ENCODE peak calls at places on chromosome 4, in seven cellular contexts. One of them, this sample, is unnamed.

GRCh38 chr4:37998225-37998624 is 38.0 kb downstream of the PTTG2 start:
- DNase-seq in AG09309: no peak
- DNase-seq in DND-41: no peak
- DNase-seq in sigmoid colon: no peak
- DNase-seq in Peyer's patch: no peak
- DNase-seq in CD8-positive, alpha-beta T cell: no peak
- DNase-seq in AG04449: no peak
- DNase-seq in this sample: no peak

GRCh38 chr4:82790060-82790660 is 8.4 kb downstream of the SCD5 start:
- DNase-seq in AG09309: no peak
- DNase-seq in DND-41: no peak
- DNase-seq in sigmoid colon: no peak
- DNase-seq in Peyer's patch: no peak
- DNase-seq in CD8-positive, alpha-beta T cell: no peak
- DNase-seq in AG04449: no peak
- DNase-seq in this sample: no peak

GRCh38 chr4:5922556-5922955 is 29.7 kb upstream of the CRMP1 start:
- DNase-seq in AG09309: no peak
- DNase-seq in DND-41: no peak
- DNase-seq in sigmoid colon: no peak
- DNase-seq in Peyer's patch: no peak
- DNase-seq in CD8-positive, alpha-beta T cell: no peak
- DNase-seq in AG04449: no peak
- DNase-seq in this sample: no peak

GRCh38 chr4:112147697-112148096 is 2.4 kb downstream of the FAM241A start:
- DNase-seq in AG09309: no peak
- DNase-seq in DND-41: no peak
- DNase-seq in sigmoid colon: no peak
- DNase-seq in Peyer's patch: no peak
- DNase-seq in CD8-positive, alpha-beta T cell: no peak
- DNase-seq in AG04449: no peak
- DNase-seq in this sample: no peak

GRCh38 chr4:52846502-52846901 is 15.6 kb upstream of the RASL11B start:
- DNase-seq in AG09309: no peak
- DNase-seq in DND-41: no peak
- DNase-seq in sigmoid colon: no peak
- DNase-seq in Peyer's patch: no peak
- DNase-seq in CD8-positive, alpha-beta T cell: no peak
- DNase-seq in AG04449: no peak
- DNase-seq in this sample: no peak

GRCh38 chr4:168383510-168383909 is 65.0 kb upstream of the DDX60 start:
- DNase-seq in AG09309: no peak
- DNase-seq in DND-41: no peak
- DNase-seq in sigmoid colon: no peak
- DNase-seq in Peyer's patch: no peak
- DNase-seq in CD8-positive, alpha-beta T cell: no peak
- DNase-seq in AG04449: no peak
- DNase-seq in this sample: no peak

GRCh38 chr4:874071-874470 is 48.1 kb upstream of the CPLX1 start:
- DNase-seq in AG09309: no peak
- DNase-seq in DND-41: no peak
- DNase-seq in sigmoid colon: no peak
- DNase-seq in Peyer's patch: no peak
- DNase-seq in CD8-positive, alpha-beta T cell: no peak
- DNase-seq in AG04449: peak
- DNase-seq in this sample: no peak

GRCh38 chr4:111323496-111323895 is 700.6 kb upstream of the PITX2 start:
- DNase-seq in AG09309: peak
- DNase-seq in DND-41: no peak
- DNase-seq in sigmoid colon: no peak
- DNase-seq in Peyer's patch: no peak
- DNase-seq in CD8-positive, alpha-beta T cell: no peak
- DNase-seq in AG04449: peak
- DNase-seq in this sample: peak

GRCh38 chr4:149371021-149371420 is 444.6 kb downstream of the IQCM start:
- DNase-seq in AG09309: peak
- DNase-seq in DND-41: no peak
- DNase-seq in sigmoid colon: no peak
- DNase-seq in Peyer's patch: no peak
- DNase-seq in CD8-positive, alpha-beta T cell: no peak
- DNase-seq in AG04449: peak
- DNase-seq in this sample: peak

GRCh38 chr4:52750819-52751348 is 341 bp downstream of the ERVMER34-1 start:
- DNase-seq in AG09309: no peak
- DNase-seq in DND-41: no peak
- DNase-seq in sigmoid colon: no peak
- DNase-seq in Peyer's patch: no peak
- DNase-seq in CD8-positive, alpha-beta T cell: no peak
- DNase-seq in AG04449: no peak
- DNase-seq in this sample: no peak

GRCh38 chr4:176193126-176193525 is 2.3 kb downstream of the SPATA4 start:
- DNase-seq in AG09309: no peak
- DNase-seq in DND-41: no peak
- DNase-seq in sigmoid colon: no peak
- DNase-seq in Peyer's patch: no peak
- DNase-seq in CD8-positive, alpha-beta T cell: no peak
- DNase-seq in AG04449: no peak
- DNase-seq in this sample: no peak

GRCh38 chr4:70518716-70519115 is 347 bp downstream of the AMTN start:
- DNase-seq in AG09309: no peak
- DNase-seq in DND-41: no peak
- DNase-seq in sigmoid colon: no peak
- DNase-seq in Peyer's patch: no peak
- DNase-seq in CD8-positive, alpha-beta T cell: no peak
- DNase-seq in AG04449: no peak
- DNase-seq in this sample: no peak

GRCh38 chr4:157045507-157046127 is 30.3 kb upstream of the GLRB start:
- DNase-seq in AG09309: peak
- DNase-seq in DND-41: no peak
- DNase-seq in sigmoid colon: peak
- DNase-seq in Peyer's patch: no peak
- DNase-seq in CD8-positive, alpha-beta T cell: no peak
- DNase-seq in AG04449: peak
- DNase-seq in this sample: peak

GRCh38 chr4:11259837-11260236 is 168.9 kb downstream of the HS3ST1 start:
- DNase-seq in AG09309: no peak
- DNase-seq in DND-41: no peak
- DNase-seq in sigmoid colon: no peak
- DNase-seq in Peyer's patch: no peak
- DNase-seq in CD8-positive, alpha-beta T cell: no peak
- DNase-seq in AG04449: no peak
- DNase-seq in this sample: no peak

GRCh38 chr4:143282170-143282760 is 54.4 kb upstream of the GAB1 start:
- DNase-seq in AG09309: no peak
- DNase-seq in DND-41: no peak
- DNase-seq in sigmoid colon: no peak
- DNase-seq in Peyer's patch: no peak
- DNase-seq in CD8-positive, alpha-beta T cell: no peak
- DNase-seq in AG04449: no peak
- DNase-seq in this sample: no peak

GRCh38 chr4:22413416-22413815 is 102.5 kb downstream of the ADGRA3 start:
- DNase-seq in AG09309: no peak
- DNase-seq in DND-41: no peak
- DNase-seq in sigmoid colon: no peak
- DNase-seq in Peyer's patch: no peak
- DNase-seq in CD8-positive, alpha-beta T cell: no peak
- DNase-seq in AG04449: no peak
- DNase-seq in this sample: no peak

GRCh38 chr4:22407361-22407760 is 108.5 kb downstream of the ADGRA3 start:
- DNase-seq in AG09309: no peak
- DNase-seq in DND-41: no peak
- DNase-seq in sigmoid colon: no peak
- DNase-seq in Peyer's patch: no peak
- DNase-seq in CD8-positive, alpha-beta T cell: no peak
- DNase-seq in AG04449: no peak
- DNase-seq in this sample: no peak

GRCh38 chr4:22412013-22412412 is 103.9 kb downstream of the ADGRA3 start:
- DNase-seq in AG09309: no peak
- DNase-seq in DND-41: no peak
- DNase-seq in sigmoid colon: no peak
- DNase-seq in Peyer's patch: no peak
- DNase-seq in CD8-positive, alpha-beta T cell: no peak
- DNase-seq in AG04449: no peak
- DNase-seq in this sample: no peak

GRCh38 chr4:22408474-22408873 is 107.4 kb downstream of the ADGRA3 start:
- DNase-seq in AG09309: no peak
- DNase-seq in DND-41: no peak
- DNase-seq in sigmoid colon: no peak
- DNase-seq in Peyer's patch: no peak
- DNase-seq in CD8-positive, alpha-beta T cell: no peak
- DNase-seq in AG04449: no peak
- DNase-seq in this sample: no peak

DNA sequence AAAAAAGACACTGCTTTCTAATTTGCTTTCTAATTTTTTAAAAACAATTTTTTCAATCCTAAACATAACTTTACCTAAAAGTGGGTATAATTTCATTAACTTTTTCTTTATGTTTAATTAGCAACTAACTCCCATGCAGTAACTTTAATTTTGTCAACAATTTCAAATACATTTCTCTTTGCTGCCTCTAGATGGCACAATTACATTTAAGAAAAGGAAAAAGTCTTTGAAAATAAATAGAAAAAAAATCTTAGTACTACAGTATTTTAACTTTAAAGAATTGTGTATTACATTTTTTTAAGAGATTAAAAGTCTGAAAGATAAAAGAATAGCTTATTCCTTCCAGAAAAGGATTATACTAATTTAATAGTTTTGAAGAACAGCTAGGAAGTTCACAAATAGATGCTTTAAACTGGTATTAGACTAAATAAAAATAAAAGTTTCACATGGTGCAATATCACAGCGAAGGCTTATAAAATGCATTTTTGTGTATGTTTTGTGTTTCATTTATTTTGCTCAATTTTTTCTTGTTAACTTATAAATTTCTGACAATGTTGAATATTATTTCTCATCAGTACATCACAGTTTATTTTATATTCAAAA is 105.1 kb downstream of the ADGRA3 start:
- DNase-seq in AG09309: no peak
- DNase-seq in DND-41: no peak
- DNase-seq in sigmoid colon: no peak
- DNase-seq in Peyer's patch: no peak
- DNase-seq in CD8-positive, alpha-beta T cell: no peak
- DNase-seq in AG04449: no peak
- DNase-seq in this sample: no peak
- TF ChIP-seq CTCF in AG09309: peak
- TF ChIP-seq CTCF in DND-41: peak
- TF ChIP-seq CTCF in sigmoid colon: peak
- TF ChIP-seq CTCF in Peyer's patch: peak
- TF ChIP-seq CTCF in CD8-positive, alpha-beta T cell: peak
- TF ChIP-seq CTCF in AG04449: peak
- TF ChIP-seq CTCF in this sample: no peak

GRCh38 chr4:93409035-93409434 is 419.5 kb upstream of the ATOH1 start:
- DNase-seq in AG09309: no peak
- DNase-seq in DND-41: no peak
- DNase-seq in sigmoid colon: no peak
- DNase-seq in Peyer's patch: no peak
- DNase-seq in CD8-positive, alpha-beta T cell: no peak
- DNase-seq in AG04449: no peak
- DNase-seq in this sample: no peak

DNA sequence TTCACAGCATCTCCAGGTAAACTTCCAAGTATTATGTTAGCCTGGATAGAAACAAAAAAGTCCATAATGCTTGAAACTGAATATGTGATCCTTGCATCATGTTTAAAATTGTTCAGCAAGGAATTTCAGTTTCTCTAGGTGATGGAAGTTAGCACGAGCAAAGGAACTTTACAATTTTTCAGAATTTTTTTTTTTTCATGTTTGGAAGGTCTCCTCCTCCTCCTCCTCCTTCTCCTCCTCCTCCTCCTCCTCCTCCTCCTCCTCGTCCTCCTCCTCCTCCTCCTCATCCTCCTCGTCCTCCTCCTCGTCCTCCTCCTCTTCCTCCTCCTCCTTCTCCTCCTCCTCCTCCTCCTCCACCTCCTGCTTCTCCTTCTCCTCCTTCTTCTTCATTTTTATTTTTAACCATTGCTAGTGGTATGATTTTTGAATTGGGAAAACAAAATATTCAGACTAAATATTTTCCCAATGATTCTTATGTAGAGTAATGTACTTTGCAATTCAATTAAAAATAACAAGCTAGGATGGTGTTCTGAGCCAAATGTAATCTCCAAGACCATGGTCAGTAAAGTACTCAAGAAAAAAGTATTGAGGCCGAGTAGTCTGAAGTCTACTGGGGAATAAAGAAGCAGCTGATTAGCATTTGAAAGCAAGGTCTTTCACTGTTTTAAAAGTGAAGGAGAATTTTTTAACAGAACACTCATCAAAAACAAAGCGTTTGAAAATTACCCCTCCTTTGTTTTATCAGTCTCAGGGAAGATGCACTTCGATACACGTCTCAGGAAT is 420.9 kb upstream of the ATOH1 start:
- DNase-seq in AG09309: no peak
- DNase-seq in DND-41: no peak
- DNase-seq in sigmoid colon: no peak
- DNase-seq in Peyer's patch: no peak
- DNase-seq in CD8-positive, alpha-beta T cell: no peak
- DNase-seq in AG04449: no peak
- DNase-seq in this sample: no peak
- H3K4me3 ChIP-seq in AG09309: no peak
- H3K4me3 ChIP-seq in DND-41: no peak
- H3K4me3 ChIP-seq in sigmoid colon: no peak
- H3K4me3 ChIP-seq in Peyer's patch: no peak
- H3K4me3 ChIP-seq in CD8-positive, alpha-beta T cell: no peak
- H3K4me3 ChIP-seq in AG04449: no peak
- H3K4me3 ChIP-seq in this sample: no peak

GRCh38 chr4:3320361-3321023 is 27.7 kb downstream of the RGS12 start:
- DNase-seq in AG09309: no peak
- DNase-seq in DND-41: no peak
- DNase-seq in sigmoid colon: peak
- DNase-seq in Peyer's patch: no peak
- DNase-seq in CD8-positive, alpha-beta T cell: no peak
- DNase-seq in AG04449: no peak
- DNase-seq in this sample: no peak

GRCh38 chr4:3316146-3316545 is 23.3 kb downstream of the RGS12 start:
- DNase-seq in AG09309: no peak
- DNase-seq in DND-41: no peak
- DNase-seq in sigmoid colon: no peak
- DNase-seq in Peyer's patch: no peak
- DNase-seq in CD8-positive, alpha-beta T cell: no peak
- DNase-seq in AG04449: no peak
- DNase-seq in this sample: no peak

GRCh38 chr4:3317656-3318211 is 24.9 kb downstream of the RGS12 start:
- DNase-seq in AG09309: no peak
- DNase-seq in DND-41: no peak
- DNase-seq in sigmoid colon: no peak
- DNase-seq in Peyer's patch: no peak
- DNase-seq in CD8-positive, alpha-beta T cell: no peak
- DNase-seq in AG04449: no peak
- DNase-seq in this sample: no peak

GRCh38 chr4:3317011-3317655 is 24.3 kb downstream of the RGS12 start:
- DNase-seq in AG09309: no peak
- DNase-seq in DND-41: no peak
- DNase-seq in sigmoid colon: no peak
- DNase-seq in Peyer's patch: no peak
- DNase-seq in CD8-positive, alpha-beta T cell: no peak
- DNase-seq in AG04449: no peak
- DNase-seq in this sample: no peak

GRCh38 chr4:3318561-3319021 is 25.8 kb downstream of the RGS12 start:
- DNase-seq in AG09309: no peak
- DNase-seq in DND-41: no peak
- DNase-seq in sigmoid colon: peak
- DNase-seq in Peyer's patch: no peak
- DNase-seq in CD8-positive, alpha-beta T cell: no peak
- DNase-seq in AG04449: no peak
- DNase-seq in this sample: no peak
- TF ChIP-seq CTCF in AG09309: no peak
- TF ChIP-seq CTCF in DND-41: peak
- TF ChIP-seq CTCF in sigmoid colon: no peak
- TF ChIP-seq CTCF in Peyer's patch: peak
- TF ChIP-seq CTCF in CD8-positive, alpha-beta T cell: no peak
- TF ChIP-seq CTCF in AG04449: no peak
- TF ChIP-seq CTCF in this sample: peak

GRCh38 chr4:87977521-87978278 is 2.2 kb downstream of the SPP1 start:
- DNase-seq in AG09309: no peak
- DNase-seq in DND-41: no peak
- DNase-seq in sigmoid colon: no peak
- DNase-seq in Peyer's patch: no peak
- DNase-seq in CD8-positive, alpha-beta T cell: no peak
- DNase-seq in AG04449: no peak
- DNase-seq in this sample: no peak
- H3K4me3 ChIP-seq in AG09309: no peak
- H3K4me3 ChIP-seq in DND-41: no peak
- H3K4me3 ChIP-seq in sigmoid colon: no peak
- H3K4me3 ChIP-seq in Peyer's patch: no peak
- H3K4me3 ChIP-seq in CD8-positive, alpha-beta T cell: no peak
- H3K4me3 ChIP-seq in AG04449: no peak
- H3K4me3 ChIP-seq in this sample: peak